ENCODE peak calls at places on chromosomes 12 and 14, in seven cellular contexts. F is SK-N-SH, R is BE2C, Y is WTC11, X is neural crest cell, K is tibial artery, P is AG09319. M is an unnamed sample.

GRCh38 chr14:49497725-49498348 is 88.3 kb downstream of the RPS29 start:
- DNase-seq in F (peak; percentile 52), K (no peak), Y (no peak), P (peak; percentile 31), X (no peak), R (peak; percentile 14), M (peak; percentile 52)

GRCh38 chr14:59629384-59630158 is 53.0 kb upstream of the CCDC175 start:
- DNase-seq in K (no peak), R (no peak), P (no peak), Y (no peak), X (no peak), F (peak; percentile 45), M (no peak)

GRCh38 chr12:49959570-49960473 is 1.9 kb upstream of the AQP5 start:
- DNase-seq in P (no peak), X (peak; percentile 19), Y (peak; percentile 61), R (no peak), F (no peak), K (no peak), M (peak; percentile 46)

GRCh38 chr12:74365178-74365964 is 172.3 kb upstream of the ATXN7L3B start:
- DNase-seq in Y (peak; percentile 48), R (peak; percentile 62), K (no peak), X (peak; percentile 3), F (peak; percentile 26), P (peak; percentile 27), M (peak; percentile 7)

GRCh38 chr12:57227315-57228115 is 2.0 kb upstream of the SHMT2 start:
- DNase-seq in X (no peak), R (peak; percentile 4), F (no peak), P (no peak), K (no peak), Y (no peak), M (no peak)

GRCh38 chr14:20176330-20176729 is 14.4 kb upstream of the OR11G2 start:
- DNase-seq in R (no peak), P (no peak), F (no peak), Y (no peak), X (no peak), K (no peak), M (no peak)

GRCh38 chr14:61562321-61563161 is 132.8 kb upstream of the HIF1A start:
- DNase-seq in Y (no peak), X (no peak), P (peak; percentile 98), R (no peak), K (no peak), F (no peak), M (no peak)

GRCh38 chr14:59360923-59361794 is 104.0 kb downstream of the GPR135 start:
- DNase-seq in F (peak; percentile 62), R (peak; percentile 71), P (no peak), X (no peak), Y (no peak), K (peak; percentile 70), M (no peak)

GRCh38 chr12:121069206-121069605 is 30.2 kb upstream of the OASL start:
- DNase-seq in F (no peak), Y (no peak), R (no peak), P (no peak), K (no peak), X (no peak), M (no peak)

GRCh38 chr12:110316861-110317260 is 35.8 kb downstream of the ATP2A2 start:
- DNase-seq in R (no peak), Y (no peak), P (peak; percentile 62), F (no peak), K (no peak), X (no peak), M (no peak)

GRCh38 chr14:52917732-52918131 is 33.1 kb downstream of the FERMT2 start:
- DNase-seq in F (no peak), R (no peak), X (no peak), Y (no peak), K (no peak), P (no peak), M (no peak)

GRCh38 chr12:50932787-50933280 is 19.5 kb upstream of the HIGD1C start:
- DNase-seq in Y (no peak), X (no peak), F (no peak), R (no peak), P (no peak), K (no peak), M (no peak)

GRCh38 chr14:63459738-63460137 is 83.4 kb downstream of the PPP2R5E start:
- DNase-seq in Y (no peak), X (no peak), F (no peak), K (no peak), P (no peak), R (no peak), M (no peak)

GRCh38 chr12:97380440-97380839 is 82.2 kb upstream of the RMST start:
- DNase-seq in P (no peak), Y (no peak), K (no peak), F (no peak), X (no peak), R (no peak), M (no peak)

GRCh38 chr12:112839386-112839972 is 47.9 kb downstream of the RPH3A start:
- DNase-seq in P (no peak), F (no peak), Y (no peak), X (no peak), R (no peak), K (no peak), M (no peak)

GRCh38 chr14:98819132-98819866 is 452.7 kb downstream of the BCL11B start:
- DNase-seq in F (no peak), Y (peak; percentile 87), P (no peak), K (no peak), R (no peak), X (no peak), M (no peak)

GRCh38 chr14:104598461-104599273 is 5.9 kb downstream of the TMEM179 start:
- DNase-seq in R (peak; percentile 16), P (no peak), F (peak; percentile 31), K (peak; percentile 55), X (no peak), Y (no peak), M (no peak)

GRCh38 chr12:17215754-17216153 is 609.8 kb upstream of the LMO3 start:
- DNase-seq in R (no peak), Y (no peak), P (no peak), K (no peak), F (no peak), X (no peak), M (no peak)

GRCh38 chr14:73726025-73726961 is 12.1 kb upstream of the PNMA1 start:
- DNase-seq in P (no peak), K (peak; percentile 66), R (no peak), F (no peak), Y (no peak), X (no peak), M (no peak)

GRCh38 chr14:69432364-69432763 is 33.9 kb downstream of the SLC39A9 start:
- DNase-seq in R (no peak), X (no peak), F (no peak), P (no peak), Y (no peak), K (no peak), M (no peak)
- TF ChIP-seq CTCF in R (no peak), X (no peak), F (no peak), P (no peak), Y (no peak), K (no peak), M (no peak)

GRCh38 chr14:50951032-50951431 is 6.7 kb upstream of the PYGL start:
- DNase-seq in P (no peak), X (no peak), Y (no peak), R (no peak), K (no peak), F (no peak), M (no peak)

GRCh38 chr14:50954811-50955372 is 10.6 kb upstream of the PYGL start:
- DNase-seq in X (no peak), P (no peak), F (peak; percentile 72), K (no peak), Y (no peak), R (no peak), M (peak; percentile 70)

GRCh38 chr14:50957296-50957695 is 13.0 kb upstream of the PYGL start:
- DNase-seq in P (no peak), F (no peak), X (no peak), R (peak; percentile 56), K (no peak), Y (no peak), M (no peak)

GRCh38 chr14:50953497-50953896 is 9.2 kb upstream of the PYGL start:
- DNase-seq in K (no peak), X (no peak), F (no peak), P (no peak), Y (no peak), R (no peak), M (no peak)

DNA sequence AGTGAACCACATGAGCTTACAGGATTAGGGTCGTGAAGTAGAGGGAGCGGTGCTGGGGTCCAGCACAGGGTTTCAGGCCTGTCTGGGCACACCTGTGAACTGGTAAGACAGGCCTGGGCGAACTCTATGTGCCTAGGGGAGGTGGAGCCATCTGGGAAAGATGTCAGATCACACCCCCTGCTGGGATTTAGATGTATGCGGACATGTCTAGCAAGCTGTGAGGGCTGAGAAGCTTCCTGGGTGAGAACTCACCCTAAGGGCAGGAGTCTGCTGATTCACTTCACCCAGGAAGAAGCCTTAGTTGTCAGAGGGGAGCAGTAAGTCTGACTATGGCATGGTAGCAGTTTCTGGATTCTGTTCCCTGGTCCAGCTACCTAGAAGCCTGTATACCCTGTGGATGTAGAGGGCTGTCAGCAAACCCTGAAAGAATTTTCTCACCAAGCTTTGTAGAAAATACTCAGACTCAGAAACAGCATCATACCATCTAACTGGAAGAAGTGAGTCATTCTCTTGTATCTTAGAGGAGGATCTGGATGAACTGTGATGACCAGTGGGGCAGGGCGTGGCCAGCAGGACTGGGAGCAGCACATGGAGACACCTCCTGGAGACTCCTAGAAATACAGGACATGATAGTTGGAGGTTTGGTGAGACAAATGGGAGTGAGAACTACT is 11.2 kb upstream of the PYGL start:
- DNase-seq in K (no peak), Y (peak; percentile 55), X (no peak), R (peak; percentile 83), P (peak; percentile 90), F (peak; percentile 75), M (peak; percentile 52)
- TF ChIP-seq CTCF in K (no peak), Y (no peak), X (peak; percentile 51), R (peak; percentile 73), P (peak; percentile 64), F (peak; percentile 70), M (no peak)

GRCh38 chr12:124721501-124722154 is 142.0 kb downstream of the SCARB1 start:
- DNase-seq in F (no peak), K (no peak), R (no peak), X (no peak), Y (no peak), P (no peak), M (no peak)
- TF ChIP-seq CTCF in F (no peak), K (no peak), R (no peak), X (no peak), Y (no peak), P (no peak), M (no peak)

DNA sequence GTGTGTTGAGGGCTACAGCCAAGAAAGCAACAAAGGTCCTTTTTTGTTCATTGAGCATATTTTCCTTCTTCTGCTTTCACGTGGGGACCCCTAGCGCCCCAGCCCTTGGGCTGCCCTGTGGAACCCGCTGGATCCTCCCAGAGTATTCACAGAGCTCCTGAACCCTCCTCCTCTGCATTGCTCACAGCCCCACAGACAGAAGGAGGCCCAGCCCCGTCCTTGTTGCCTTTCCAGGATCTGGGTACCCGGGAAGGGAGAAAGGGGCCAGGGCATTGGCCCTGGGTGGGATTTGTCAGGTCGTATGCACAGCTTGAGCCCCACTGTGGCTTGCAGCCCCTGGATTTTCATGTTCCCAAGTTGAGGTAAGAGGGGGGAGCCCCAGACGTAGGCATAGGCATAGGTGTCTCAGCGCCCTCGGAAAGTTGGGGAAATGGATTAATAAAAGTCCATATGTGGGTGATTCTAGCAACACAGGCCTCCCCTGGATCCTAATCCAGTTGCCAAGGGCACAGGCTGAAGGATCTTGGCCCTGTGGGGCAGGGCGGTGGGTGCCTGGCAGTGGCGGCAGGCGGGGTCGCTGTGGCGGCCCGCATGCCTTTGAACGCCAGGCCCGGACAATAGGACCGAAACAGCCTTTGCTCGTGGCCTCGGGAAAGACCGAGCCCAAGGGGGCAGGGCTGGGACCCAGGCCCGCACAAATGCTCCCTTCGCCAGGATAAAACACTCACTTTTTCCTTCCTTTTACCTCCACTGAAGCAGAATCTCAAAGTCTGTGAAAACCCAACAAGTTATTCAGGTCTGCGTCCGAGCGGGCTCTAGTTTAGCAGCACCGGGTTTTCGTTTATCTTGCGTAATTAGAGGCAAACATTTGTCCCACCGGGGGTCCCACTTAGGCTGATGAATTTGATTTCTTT is 3.0 kb upstream of the HOXC10 start:
- DNase-seq in R (no peak), P (no peak), Y (no peak), K (no peak), X (no peak), F (no peak), M (no peak)
- TF ChIP-seq CTCF in R (no peak), P (no peak), Y (no peak), K (no peak), X (no peak), F (no peak), M (no peak)

M was measured in GM20000.